ENCODE peak calls at places on chromosome 5, in nine cellular contexts. P is activated T-cell treated with anti-CD3 and anti-CD28 coated beads, Interleukin-2, amount 50 U/mL, for 72 hours; C is psoas muscle; A is stimulated activated CD4-positive, alpha-beta T cell treated with anti-CD3 and anti-CD28 coated beads, Interleukin-4, amount 100 ng/mL, for 48 hours; F is Calu3; E is B cell; S is ELR; X is NCI-H460; Z is NCI-H1092. Y is an unnamed sample.
A peak's percentile ranks its signal among the peaks of the same experiment; 100 is the strongest.

GRCh38 chr5:126335871-126336270 is 87.3 kb upstream of the GRAMD2B start:
- DNase-seq in P (no peak), C (no peak), E (no peak), X (no peak), Z (no peak), S (no peak), A (no peak), F (no peak), Y (no peak)

GRCh38 chr5:4647955-4648354 is 492.2 kb upstream of the ADAMTS16 start:
- DNase-seq in S (no peak), X (no peak), P (no peak), E (no peak), F (no peak), A (no peak), Z (no peak), C (no peak), Y (no peak)

GRCh38 chr5:71693828-71694427 is 25.1 kb upstream of the CARTPT start:
- DNase-seq in F (no peak), P (no peak), X (no peak), C (no peak), Z (no peak), E (no peak), S (no peak), A (no peak), Y (no peak)

GRCh38 chr5:40689442-40689841 is 9.7 kb downstream of the PTGER4 start:
- DNase-seq in X (peak; percentile 86), S (peak; percentile 99), E (no peak), Z (no peak), P (peak; percentile 71), A (no peak), F (peak; percentile 60), C (no peak), Y (no peak)

GRCh38 chr5:10586008-10586407 is 22.1 kb downstream of the ANKRD33B start:
- DNase-seq in A (no peak), S (no peak), C (no peak), Z (no peak), P (no peak), X (no peak), F (no peak), E (no peak), Y (no peak)

GRCh38 chr5:179124853-179125788 is 64.9 kb downstream of the ZNF354C start:
- DNase-seq in X (no peak), C (no peak), S (no peak), Z (no peak), A (no peak), F (no peak), P (no peak), E (no peak), Y (no peak)

GRCh38 chr5:56200856-56201638 is 32.1 kb downstream of the ANKRD55 start:
- DNase-seq in S (peak; percentile 86), P (peak; percentile 63), Z (peak; percentile 37), A (peak; percentile 32), E (peak; percentile 45), F (peak; percentile 67), X (peak; percentile 78), C (no peak), Y (peak; percentile 52)

GRCh38 chr5:168477060-168477459 is 9.2 kb upstream of the RARS1 start:
- DNase-seq in E (no peak), C (no peak), F (no peak), A (no peak), X (no peak), S (no peak), Z (no peak), P (no peak), Y (no peak)

GRCh38 chr5:80193421-80193820 is 62.4 kb downstream of the SERINC5 start:
- DNase-seq in X (no peak), Z (peak; percentile 85), P (no peak), S (no peak), F (no peak), E (no peak), A (no peak), C (no peak), Y (no peak)

GRCh38 chr5:181261320-181262085 is 560 bp upstream of the TRIM52 start:
- DNase-seq in S (peak; percentile 78), A (peak; percentile 50), C (peak; percentile 84), X (peak; percentile 54), P (peak; percentile 77), E (peak; percentile 79), F (peak; percentile 72), Z (no peak), Y (peak; percentile 84)

GRCh38 chr5:81579525-81579924 is 171.4 kb downstream of the SSBP2 start:
- DNase-seq in C (no peak), Z (peak; percentile 51), A (no peak), E (no peak), F (no peak), P (no peak), S (peak; percentile 6), X (no peak), Y (no peak)

GRCh38 chr5:174698156-174698555 is 26.2 kb upstream of the MSX2 start:
- DNase-seq in Z (no peak), E (no peak), F (no peak), S (no peak), C (no peak), P (no peak), A (no peak), X (no peak), Y (no peak)

GRCh38 chr5:137226081-137226480 is 273.0 kb downstream of the SPOCK1 start:
- DNase-seq in S (no peak), Z (no peak), E (no peak), C (no peak), F (no peak), A (no peak), P (no peak), X (no peak), Y (no peak)

GRCh38 chr5:112419596-112420110 is 576 bp upstream of the EPB41L4A start:
- DNase-seq in F (peak; percentile 79), Z (peak; percentile 19), A (peak; percentile 0), P (peak; percentile 15), E (peak; percentile 64), C (peak; percentile 77), S (peak; percentile 10), X (no peak), Y (no peak)

GRCh38 chr5:110441035-110441434 is 285.4 kb downstream of the TMEM232 start:
- DNase-seq in A (no peak), E (no peak), P (no peak), Z (no peak), C (no peak), F (peak; percentile 35), X (peak; percentile 5), S (peak; percentile 50), Y (no peak)

GRCh38 chr5:4015709-4016108 is 420.1 kb downstream of the IRX1 start:
- DNase-seq in S (no peak), C (no peak), E (no peak), Z (no peak), P (no peak), F (no peak), X (no peak), A (no peak), Y (no peak)

GRCh38 chr5:170444969-170445505 is 55.9 kb upstream of the KCNMB1 start:
- DNase-seq in A (no peak), E (no peak), F (no peak), Z (no peak), P (no peak), X (no peak), S (no peak), C (no peak), Y (no peak)

GRCh38 chr5:122077451-122078115 is 476 bp downstream of the LOX start:
- DNase-seq in X (no peak), A (no peak), Z (no peak), P (peak; percentile 16), F (peak; percentile 46), C (peak; percentile 54), E (no peak), S (peak; percentile 65), Y (no peak)

GRCh38 chr5:161096591-161096990 is 244.6 kb upstream of the ATP10B start:
- DNase-seq in X (no peak), Z (no peak), A (no peak), F (no peak), S (no peak), E (no peak), P (no peak), C (no peak), Y (no peak)

GRCh38 chr5:69252437-69252836 is 17.8 kb downstream of the CDK7 start:
- DNase-seq in F (no peak), Z (no peak), S (no peak), C (no peak), A (no peak), E (no peak), P (no peak), X (no peak), Y (no peak)

GRCh38 chr5:104800440-104801048 is 1238.0 kb upstream of the NUDT12 start:
- DNase-seq in F (peak; percentile 48), P (no peak), A (no peak), S (peak; percentile 8), C (no peak), X (peak; percentile 23), E (no peak), Z (no peak), Y (no peak)

GRCh38 chr5:108084105-108084504 is 297.8 kb downstream of the FBXL17 start:
- DNase-seq in Z (no peak), C (no peak), P (no peak), A (no peak), X (no peak), S (no peak), F (no peak), E (no peak), Y (no peak)

GRCh38 chr5:143061161-143061945 is 291.2 kb downstream of the ARHGAP26 start:
- DNase-seq in F (no peak), S (peak; percentile 95), C (no peak), X (no peak), E (no peak), P (no peak), Z (no peak), A (no peak), Y (no peak)

GRCh38 chr5:128538249-128539037 is 398 bp upstream of the FBN2 start:
- DNase-seq in E (peak; percentile 16), X (peak; percentile 45), Z (no peak), C (peak; percentile 56), S (peak; percentile 96), A (no peak), P (no peak), F (peak; percentile 16), Y (no peak)

GRCh38 chr5:39314591-39314990 is 49.7 kb downstream of the C9 start:
- DNase-seq in S (peak; percentile 16), C (no peak), Z (no peak), X (no peak), P (no peak), E (no peak), A (no peak), F (no peak), Y (no peak)

GRCh38 chr5:83306572-83307241 is 164.8 kb upstream of the VCAN start:
- DNase-seq in P (peak; percentile 25), S (peak; percentile 77), F (no peak), C (peak; percentile 58), X (no peak), Z (no peak), A (no peak), E (no peak), Y (no peak)

GRCh38 chr5:10600629-10601245 is 36.9 kb downstream of the ANKRD33B start:
- DNase-seq in F (no peak), A (no peak), E (no peak), X (no peak), Z (no peak), S (peak; percentile 33), C (no peak), P (no peak), Y (no peak)

GRCh38 chr5:624951-625230 is 12.8 kb downstream of the CEP72 start:
- DNase-seq in F (no peak), E (no peak), A (no peak), C (peak; percentile 26), S (no peak), X (no peak), P (no peak), Z (no peak), Y (no peak)

GRCh38 chr5:37839441-37840035 is 303 bp downstream of the GDNF start:
- DNase-seq in A (no peak), C (peak; percentile 78), X (no peak), P (no peak), Z (peak; percentile 12), F (peak; percentile 21), S (peak; percentile 82), E (no peak), Y (no peak)

Y was measured in central memory CD4-positive, alpha-beta T cell.